ENCODE peak calls at places on chromosomes 3 and 15, in seven cellular contexts. L is A549, C is GOT3, Z is AG04450, B is brain microvascular endothelial cell, R is dermis blood vessel endothelial cell, H is lung microvascular endothelial cell. A is an unnamed sample.
A peak's percentile ranks its signal among the peaks of the same experiment; 100 is the strongest.

GRCh38 chr3:38001456-38002081 is 11.0 kb downstream of the VILL start:
- DNase-seq in L (peak; percentile 29), C (no peak), Z (no peak), B (no peak), R (no peak), H (no peak), A (no peak)

GRCh38 chr3:151905647-151906046 is 32.2 kb downstream of the SUCNR1 start:
- DNase-seq in L (no peak), C (no peak), Z (no peak), B (no peak), R (no peak), H (no peak), A (no peak)

GRCh38 chr15:77654975-77655374 is 22.3 kb upstream of the LINGO1 start:
- DNase-seq in L (peak; percentile 73), C (no peak), Z (no peak), B (no peak), R (peak; percentile 13), H (no peak), A (peak; percentile 78)

GRCh38 chr15:69590201-69590600 is 137.6 kb downstream of the RPLP1 start:
- DNase-seq in L (no peak), C (no peak), Z (no peak), B (no peak), R (no peak), H (no peak), A (no peak)

GRCh38 chr15:90813796-90814192 is 54.6 kb upstream of the FURIN start:
- DNase-seq in L (no peak), C (no peak), Z (no peak), B (no peak), R (no peak), H (no peak), A (no peak)

GRCh38 chr15:77633134-77633912 is 611 bp upstream of the LINGO1 start:
- DNase-seq in L (peak; percentile 95), C (peak; percentile 59), Z (peak; percentile 52), B (peak; percentile 70), R (peak; percentile 90), H (peak; percentile 81), A (peak; percentile 94)

GRCh38 chr15:88800026-88800425 is 3.2 kb upstream of the ACAN start:
- DNase-seq in L (no peak), C (no peak), Z (no peak), B (peak; percentile 18), R (no peak), H (peak; percentile 22), A (no peak)

GRCh38 chr3:16767006-16767405 is 117.7 kb upstream of the PLCL2 start:
- DNase-seq in L (no peak), C (no peak), Z (no peak), B (no peak), R (no peak), H (no peak), A (no peak)

GRCh38 chr3:105618561-105618960 is 250.3 kb downstream of the CBLB start:
- DNase-seq in L (no peak), C (no peak), Z (no peak), B (peak; percentile 23), R (no peak), H (no peak), A (no peak)

GRCh38 chr3:188842628-188843027 is 329.1 kb upstream of the TPRG1 start:
- DNase-seq in L (no peak), C (no peak), Z (no peak), B (no peak), R (no peak), H (no peak), A (no peak)

GRCh38 chr3:77320514-77320913 is 280.6 kb downstream of the ROBO2 start:
- DNase-seq in L (no peak), C (no peak), Z (peak; percentile 33), B (peak; percentile 6), R (peak; percentile 73), H (peak; percentile 44), A (no peak)

GRCh38 chr15:100043732-100044131 is 298.0 kb downstream of the ADAMTS17 start:
- DNase-seq in L (no peak), C (no peak), Z (no peak), B (no peak), R (no peak), H (no peak), A (no peak)

GRCh38 chr15:52234596-52235541 is 43.7 kb upstream of the GNB5 start:
- DNase-seq in L (no peak), C (no peak), Z (no peak), B (no peak), R (no peak), H (no peak), A (no peak)

GRCh38 chr15:75823860-75824613 is 19.2 kb upstream of the UBE2Q2 start:
- DNase-seq in L (no peak), C (no peak), Z (no peak), B (no peak), R (peak; percentile 89), H (peak; percentile 76), A (no peak)

GRCh38 chr15:92910451-92910850 is 10.3 kb downstream of the CHD2 start:
- DNase-seq in L (no peak), C (no peak), Z (no peak), B (no peak), R (no peak), H (no peak), A (no peak)

GRCh38 chr3:48492461-48493202 is 11.3 kb downstream of the SHISA5 start:
- DNase-seq in L (no peak), C (no peak), Z (no peak), B (no peak), R (no peak), H (no peak), A (no peak)

GRCh38 chr3:82236257-82236656 is 474.8 kb upstream of the GBE1 start:
- DNase-seq in L (no peak), C (no peak), Z (no peak), B (no peak), R (no peak), H (no peak), A (no peak)

GRCh38 chr3:155233213-155233612 is 60.3 kb downstream of the STRIT1 start:
- DNase-seq in L (no peak), C (no peak), Z (no peak), B (peak; percentile 80), R (peak; percentile 8), H (peak; percentile 66), A (peak; percentile 17)

GRCh38 chr3:125356140-125357026 is 18.7 kb downstream of the ZNF148 start:
- DNase-seq in L (no peak), C (no peak), Z (no peak), B (no peak), R (no peak), H (no peak), A (no peak)

GRCh38 chr3:38112378-38112761 is 24.6 kb downstream of the ACAA1 start:
- DNase-seq in L (no peak), C (no peak), Z (no peak), B (no peak), R (no peak), H (no peak), A (no peak)

GRCh38 chr3:139654637-139655365 is 23.0 kb downstream of the NMNAT3 start:
- DNase-seq in L (no peak), C (no peak), Z (no peak), B (no peak), R (no peak), H (no peak), A (no peak)

A was measured in HEK293T.